ENCODE peak calls at places on chromosomes 12 and 14, in seven cellular contexts. N is SHP77, X is HEK293T, M is hepatic stellate cell, P is A673, I is putamen, Q is GM18507. A is an unnamed sample.

GRCh38 chr14:104265918-104266642 is 127.7 kb downstream of the KIF26A start:
- DNase-seq in N (no peak), X (no peak), M (no peak), P (no peak), I (no peak), Q (no peak), A (no peak)

GRCh38 chr12:68349083-68349700 is 17.0 kb upstream of the MDM1 start:
- DNase-seq in N (no peak), X (no peak), M (no peak), P (no peak), I (no peak), Q (no peak), A (no peak)

GRCh38 chr14:54606178-54606577 is 39.2 kb downstream of the SAMD4A start:
- DNase-seq in N (no peak), X (no peak), M (no peak), P (peak; percentile 21), I (no peak), Q (no peak), A (no peak)

GRCh38 chr14:64549805-64550538 is at the start of gene PPP1R36:
- DNase-seq in N (peak; percentile 78), X (no peak), M (no peak), P (peak; percentile 57), I (no peak), Q (no peak), A (peak; percentile 51)

GRCh38 chr14:101876539-101876938 is 87.8 kb upstream of the DYNC1H1 start:
- DNase-seq in N (peak; percentile 57), X (no peak), M (no peak), P (peak; percentile 7), I (no peak), Q (peak; percentile 43), A (peak; percentile 75)

GRCh38 chr14:50260511-50260910 is 29.1 kb upstream of the SOS2 start:
- DNase-seq in N (peak; percentile 20), X (peak; percentile 27), M (peak; percentile 29), P (peak; percentile 61), I (no peak), Q (no peak), A (peak; percentile 46)

GRCh38 chr14:80260649-80261048 is 49.3 kb upstream of the DIO2 start:
- DNase-seq in N (no peak), X (no peak), M (no peak), P (no peak), I (no peak), Q (no peak), A (no peak)

GRCh38 chr14:54894995-54895394 is 7.6 kb downstream of the GCH1 start:
- DNase-seq in N (no peak), X (no peak), M (peak; percentile 21), P (peak; percentile 35), I (no peak), Q (no peak), A (no peak)

GRCh38 chr14:61188936-61189808 is 92.0 kb downstream of the TMEM30B start:
- DNase-seq in N (no peak), X (peak; percentile 67), M (peak; percentile 73), P (peak; percentile 70), I (no peak), Q (no peak), A (peak; percentile 2)

GRCh38 chr12:20367731-20368652 is at the start of gene PDE3A:
- DNase-seq in N (peak; percentile 10), X (peak; percentile 73), M (peak; percentile 85), P (peak; percentile 83), I (peak; percentile 64), Q (no peak), A (peak; percentile 74)

GRCh38 chr12:113186666-113187325 is 1.3 kb downstream of the RITA1 start:
- DNase-seq in N (no peak), X (no peak), M (no peak), P (no peak), I (no peak), Q (no peak), A (no peak)